ENCODE peak calls at places on chromosomes 1 and 21, in four cellular contexts. U is activated T-helper 2 cell treated with anti-CD3 and anti-CD28 coated beads, Interferon-gamma antibody, Interleukin-2, Interleukin-4, amounts not matched to agents 10 μg/mL and 5 μg/mL and 100 μg/mL, durations not matched to agents 14 hours and 24 hours and 36 hours; K is transverse colon; M is nephron progenitor cell. S is an unnamed sample.

GRCh38 chr1:203663820-203664219 is 37.2 kb downstream of the ATP2B4 start:
- DNase-seq in U (no peak), M (no peak), K (no peak), S (no peak)

GRCh38 chr1:25873120-25873519 is 2.4 kb downstream of the PAQR7 start:
- DNase-seq in U (no peak), K (peak; percentile 31), M (no peak), S (no peak)

GRCh38 chr1:79663916-79664315 is 657.4 kb upstream of the ADGRL4 start:
- DNase-seq in U (no peak), K (no peak), M (no peak), S (no peak)

GRCh38 chr21:43304206-43304605 is 122.7 kb downstream of the SIK1 start:
- DNase-seq in K (no peak), M (no peak), U (no peak), S (no peak)

GRCh38 chr21:46116846-46117585 is 19.1 kb downstream of the COL6A2 start:
- DNase-seq in M (peak; percentile 1), K (peak; percentile 5), U (no peak), S (no peak)

GRCh38 chr1:81478217-81478616 is 322.5 kb upstream of the ADGRL2 start:
- DNase-seq in K (no peak), U (no peak), M (no peak), S (no peak)

GRCh38 chr21:41848971-41849580 is 30.1 kb downstream of the PRDM15 start:
- DNase-seq in U (no peak), K (no peak), M (no peak), S (no peak)

GRCh38 chr1:228975238-228975929 is 240.1 kb downstream of the RHOU start:
- DNase-seq in U (no peak), K (no peak), M (no peak), S (no peak)

GRCh38 chr21:34801519-34802132 is 132.8 kb downstream of the CLIC6 start:
- DNase-seq in M (peak; percentile 33), U (no peak), K (no peak), S (peak; percentile 24)